ENCODE peak calls at places on chromosomes 12 and 14, in seven cellular contexts. One of them, this sample, is unnamed.

GRCh38 chr12:19482551-19483109 is 43.3 kb downstream of the AEBP2 start:
- DNase-seq in GM23338: peak
- DNase-seq in MM.1S: no peak
- DNase-seq in GM23248: no peak
- DNase-seq in HCT116: no peak
- DNase-seq in PC-3: no peak
- DNase-seq in hepatocyte: peak
- DNase-seq in this sample: peak

GRCh38 chr14:99633141-99633540 is 11.8 kb upstream of the HHIPL1 start:
- DNase-seq in GM23338: no peak
- DNase-seq in MM.1S: no peak
- DNase-seq in GM23248: no peak
- DNase-seq in HCT116: no peak
- DNase-seq in PC-3: no peak
- DNase-seq in hepatocyte: no peak
- DNase-seq in this sample: no peak

GRCh38 chr14:61620130-61620946 is 75.0 kb upstream of the HIF1A start:
- DNase-seq in GM23338: no peak
- DNase-seq in MM.1S: no peak
- DNase-seq in GM23248: peak
- DNase-seq in HCT116: no peak
- DNase-seq in PC-3: peak
- DNase-seq in hepatocyte: peak
- DNase-seq in this sample: no peak

GRCh38 chr12:8541591-8541990 is 886 bp upstream of the CLEC4E start:
- DNase-seq in GM23338: no peak
- DNase-seq in MM.1S: no peak
- DNase-seq in GM23248: no peak
- DNase-seq in HCT116: no peak
- DNase-seq in PC-3: no peak
- DNase-seq in hepatocyte: no peak
- DNase-seq in this sample: no peak

GRCh38 chr12:120110550-120111501 is 5.7 kb downstream of the RAB35 start:
- DNase-seq in GM23338: peak
- DNase-seq in MM.1S: no peak
- DNase-seq in GM23248: no peak
- DNase-seq in HCT116: no peak
- DNase-seq in PC-3: no peak
- DNase-seq in hepatocyte: no peak
- DNase-seq in this sample: peak

GRCh38 chr12:22410497-22410896 is 76.0 kb upstream of the ST8SIA1 start:
- DNase-seq in GM23338: no peak
- DNase-seq in MM.1S: no peak
- DNase-seq in GM23248: no peak
- DNase-seq in HCT116: peak
- DNase-seq in PC-3: peak
- DNase-seq in hepatocyte: peak
- DNase-seq in this sample: no peak

GRCh38 chr12:131087302-131087818 is 133.7 kb downstream of the ADGRD1 start:
- DNase-seq in GM23338: no peak
- DNase-seq in MM.1S: no peak
- DNase-seq in GM23248: no peak
- DNase-seq in HCT116: no peak
- DNase-seq in PC-3: no peak
- DNase-seq in hepatocyte: no peak
- DNase-seq in this sample: no peak

GRCh38 chr12:57461904-57462306 is 2.3 kb downstream of the GLI1 start:
- DNase-seq in GM23338: no peak
- DNase-seq in MM.1S: no peak
- DNase-seq in GM23248: no peak
- DNase-seq in HCT116: no peak
- DNase-seq in PC-3: no peak
- DNase-seq in hepatocyte: no peak
- DNase-seq in this sample: no peak

GRCh38 chr12:6613776-6614512 is 6.8 kb upstream of the CHD4 start:
- DNase-seq in GM23338: peak
- DNase-seq in MM.1S: peak
- DNase-seq in GM23248: peak
- DNase-seq in HCT116: peak
- DNase-seq in PC-3: peak
- DNase-seq in hepatocyte: peak
- DNase-seq in this sample: peak

GRCh38 chr12:114407566-114408411 is 1.8 kb upstream of the TBX5 start:
- DNase-seq in GM23338: peak
- DNase-seq in MM.1S: no peak
- DNase-seq in GM23248: peak
- DNase-seq in HCT116: no peak
- DNase-seq in PC-3: no peak
- DNase-seq in hepatocyte: peak
- DNase-seq in this sample: no peak

GRCh38 chr12:19833775-19834501 is 394.6 kb downstream of the AEBP2 start:
- DNase-seq in GM23338: peak
- DNase-seq in MM.1S: no peak
- DNase-seq in GM23248: peak
- DNase-seq in HCT116: no peak
- DNase-seq in PC-3: peak
- DNase-seq in hepatocyte: no peak
- DNase-seq in this sample: no peak

GRCh38 chr14:99732436-99733220 is 48.5 kb downstream of the CYP46A1 start:
- DNase-seq in GM23338: no peak
- DNase-seq in MM.1S: no peak
- DNase-seq in GM23248: no peak
- DNase-seq in HCT116: no peak
- DNase-seq in PC-3: no peak
- DNase-seq in hepatocyte: no peak
- DNase-seq in this sample: no peak

GRCh38 chr14:70139384-70139783 is 49.4 kb downstream of the SLC8A3 start:
- DNase-seq in GM23338: no peak
- DNase-seq in MM.1S: no peak
- DNase-seq in GM23248: no peak
- DNase-seq in HCT116: no peak
- DNase-seq in PC-3: no peak
- DNase-seq in hepatocyte: no peak
- DNase-seq in this sample: no peak

GRCh38 chr14:20848955-20849570 is 42.1 kb upstream of the RNASE3 start:
- DNase-seq in GM23338: no peak
- DNase-seq in MM.1S: no peak
- DNase-seq in GM23248: no peak
- DNase-seq in HCT116: no peak
- DNase-seq in PC-3: peak
- DNase-seq in hepatocyte: no peak
- DNase-seq in this sample: peak

GRCh38 chr12:7832059-7832696 is 40.5 kb downstream of the SLC2A14 start:
- DNase-seq in GM23338: peak
- DNase-seq in MM.1S: peak
- DNase-seq in GM23248: peak
- DNase-seq in HCT116: peak
- DNase-seq in PC-3: peak
- DNase-seq in hepatocyte: peak
- DNase-seq in this sample: peak

GRCh38 chr14:76774471-76775158 is 13.3 kb downstream of the VASH1 start:
- DNase-seq in GM23338: no peak
- DNase-seq in MM.1S: no peak
- DNase-seq in GM23248: no peak
- DNase-seq in HCT116: no peak
- DNase-seq in PC-3: no peak
- DNase-seq in hepatocyte: no peak
- DNase-seq in this sample: no peak

DNA sequence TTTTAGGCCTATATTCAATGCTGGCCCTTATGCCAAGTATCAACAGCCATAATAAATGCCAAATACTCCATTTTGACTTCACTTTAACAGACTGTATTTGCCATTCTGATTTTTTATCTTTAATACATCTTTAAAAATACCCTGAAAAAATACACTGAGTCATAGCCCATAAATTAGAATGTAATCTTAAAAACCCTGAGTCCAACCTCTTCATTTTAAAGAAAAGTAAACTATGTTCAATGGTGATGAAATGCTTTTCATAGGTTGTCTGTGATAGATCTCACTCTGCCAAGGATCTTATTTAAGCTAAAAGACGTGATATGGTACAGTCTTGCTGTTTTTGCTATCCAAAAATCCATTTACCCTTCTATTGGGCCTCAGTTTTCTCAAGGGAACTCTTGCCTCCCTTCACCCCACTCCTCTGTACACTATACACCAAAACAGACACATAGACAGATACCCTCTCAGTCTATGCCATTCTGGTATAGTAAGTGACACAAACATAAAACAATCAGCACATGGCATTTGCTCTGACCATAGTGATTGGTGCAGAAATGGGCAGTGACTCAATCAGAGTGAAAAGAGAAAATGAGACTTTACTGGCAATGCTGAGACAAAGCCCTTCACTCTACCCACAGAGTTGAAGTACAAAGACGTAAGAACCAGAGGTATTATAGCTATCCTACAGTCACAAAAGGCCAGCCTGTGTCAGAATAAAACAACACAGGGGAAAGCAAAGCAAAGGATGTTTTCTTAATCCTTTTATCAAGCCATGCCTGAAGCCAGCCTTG is 49.1 kb downstream of the BTG1 start:
- DNase-seq in GM23338: no peak
- DNase-seq in MM.1S: no peak
- DNase-seq in GM23248: no peak
- DNase-seq in HCT116: no peak
- DNase-seq in PC-3: peak
- DNase-seq in hepatocyte: no peak
- DNase-seq in this sample: peak
- TF ChIP-seq EZH2phosphoT487 in GM23338: no peak
- TF ChIP-seq EZH2phosphoT487 in MM.1S: no peak
- TF ChIP-seq EZH2phosphoT487 in GM23248: no peak
- TF ChIP-seq EZH2phosphoT487 in HCT116: no peak
- TF ChIP-seq EZH2phosphoT487 in PC-3: no peak
- TF ChIP-seq EZH2phosphoT487 in hepatocyte: no peak
- TF ChIP-seq EZH2phosphoT487 in this sample: no peak

GRCh38 chr12:132287391-132288238 is 41.8 kb downstream of the GALNT9 start:
- DNase-seq in GM23338: no peak
- DNase-seq in MM.1S: no peak
- DNase-seq in GM23248: no peak
- DNase-seq in HCT116: no peak
- DNase-seq in PC-3: no peak
- DNase-seq in hepatocyte: no peak
- DNase-seq in this sample: no peak

GRCh38 chr12:132285311-132285741 is 44.1 kb downstream of the GALNT9 start:
- DNase-seq in GM23338: no peak
- DNase-seq in MM.1S: no peak
- DNase-seq in GM23248: no peak
- DNase-seq in HCT116: no peak
- DNase-seq in PC-3: peak
- DNase-seq in hepatocyte: no peak
- DNase-seq in this sample: no peak

GRCh38 chr12:132284618-132285310 is 44.6 kb downstream of the GALNT9 start:
- DNase-seq in GM23338: no peak
- DNase-seq in MM.1S: no peak
- DNase-seq in GM23248: peak
- DNase-seq in HCT116: no peak
- DNase-seq in PC-3: peak
- DNase-seq in hepatocyte: no peak
- DNase-seq in this sample: no peak

GRCh38 chr12:132286912-132287311 is 42.5 kb downstream of the GALNT9 start:
- DNase-seq in GM23338: no peak
- DNase-seq in MM.1S: no peak
- DNase-seq in GM23248: peak
- DNase-seq in HCT116: peak
- DNase-seq in PC-3: peak
- DNase-seq in hepatocyte: no peak
- DNase-seq in this sample: no peak

GRCh38 chr12:132285991-132286681 is 43.3 kb downstream of the GALNT9 start:
- DNase-seq in GM23338: peak
- DNase-seq in MM.1S: no peak
- DNase-seq in GM23248: peak
- DNase-seq in HCT116: no peak
- DNase-seq in PC-3: peak
- DNase-seq in hepatocyte: peak
- DNase-seq in this sample: peak
- TF ChIP-seq EZH2 in GM23338: no peak
- TF ChIP-seq EZH2 in MM.1S: no peak
- TF ChIP-seq EZH2 in GM23248: no peak
- TF ChIP-seq EZH2 in HCT116: no peak
- TF ChIP-seq EZH2 in PC-3: no peak
- TF ChIP-seq EZH2 in hepatocyte: no peak
- TF ChIP-seq EZH2 in this sample: no peak

DNA sequence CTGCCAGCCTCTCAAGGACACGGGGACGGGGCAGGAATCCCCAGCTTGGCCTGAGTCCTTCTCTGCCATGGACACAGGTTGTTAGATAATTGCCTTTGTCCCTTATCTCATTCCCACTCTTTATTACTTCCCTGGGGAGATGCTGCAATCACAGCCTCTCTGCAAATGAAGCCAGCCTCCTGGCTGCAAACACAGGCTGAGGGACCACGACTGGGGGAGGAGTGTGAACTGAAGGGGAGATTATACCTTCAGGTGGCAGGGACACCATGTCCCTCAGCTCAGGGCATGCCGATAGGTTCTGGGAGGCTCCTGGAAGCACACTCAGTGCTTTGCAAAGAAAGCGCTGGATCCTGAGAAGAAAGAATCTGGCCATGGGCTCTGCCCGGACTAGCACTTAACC is 16.1 kb upstream of the CHGA start:
- DNase-seq in GM23338: no peak
- DNase-seq in MM.1S: no peak
- DNase-seq in GM23248: no peak
- DNase-seq in HCT116: no peak
- DNase-seq in PC-3: no peak
- DNase-seq in hepatocyte: no peak
- DNase-seq in this sample: no peak
- TF ChIP-seq EZH2phosphoT487 in GM23338: no peak
- TF ChIP-seq EZH2phosphoT487 in MM.1S: no peak
- TF ChIP-seq EZH2phosphoT487 in GM23248: no peak
- TF ChIP-seq EZH2phosphoT487 in HCT116: no peak
- TF ChIP-seq EZH2phosphoT487 in PC-3: no peak
- TF ChIP-seq EZH2phosphoT487 in hepatocyte: no peak
- TF ChIP-seq EZH2phosphoT487 in this sample: no peak

GRCh38 chr14:73238262-73238852 is 1.1 kb downstream of the PAPLN start:
- DNase-seq in GM23338: no peak
- DNase-seq in MM.1S: no peak
- DNase-seq in GM23248: peak
- DNase-seq in HCT116: peak
- DNase-seq in PC-3: peak
- DNase-seq in hepatocyte: peak
- DNase-seq in this sample: peak
- TF ChIP-seq EZH2 in GM23338: peak
- TF ChIP-seq EZH2 in MM.1S: no peak
- TF ChIP-seq EZH2 in GM23248: peak
- TF ChIP-seq EZH2 in HCT116: no peak
- TF ChIP-seq EZH2 in PC-3: peak
- TF ChIP-seq EZH2 in hepatocyte: peak
- TF ChIP-seq EZH2 in this sample: peak

DNA sequence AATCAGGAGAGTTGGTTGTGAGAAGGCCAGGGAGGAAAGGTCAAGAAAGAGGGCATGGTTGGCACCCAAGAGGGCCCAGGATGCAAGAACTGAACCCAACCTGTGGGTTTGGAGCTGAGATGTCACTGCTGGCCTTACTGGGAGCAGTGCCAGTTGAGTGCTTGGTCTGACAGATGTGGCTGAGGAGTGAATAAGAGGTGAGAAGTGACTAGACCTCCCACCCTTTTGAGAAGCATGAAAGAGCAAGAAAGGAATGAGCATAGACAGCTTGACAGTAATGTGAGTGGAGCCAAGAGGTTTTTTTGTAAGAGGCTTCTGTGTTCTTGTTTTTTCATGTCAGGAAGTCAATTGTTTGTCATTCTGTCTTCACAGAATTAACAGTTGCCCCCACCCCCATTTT is 95.3 kb downstream of the FGD4 start:
- DNase-seq in GM23338: no peak
- DNase-seq in MM.1S: no peak
- DNase-seq in GM23248: no peak
- DNase-seq in HCT116: no peak
- DNase-seq in PC-3: peak
- DNase-seq in hepatocyte: no peak
- DNase-seq in this sample: no peak
- TF ChIP-seq EZH2phosphoT487 in GM23338: no peak
- TF ChIP-seq EZH2phosphoT487 in MM.1S: no peak
- TF ChIP-seq EZH2phosphoT487 in GM23248: no peak
- TF ChIP-seq EZH2phosphoT487 in HCT116: no peak
- TF ChIP-seq EZH2phosphoT487 in PC-3: no peak
- TF ChIP-seq EZH2phosphoT487 in hepatocyte: no peak
- TF ChIP-seq EZH2phosphoT487 in this sample: no peak

This sample was measured in neural progenitor cell.